ENCODE peak calls at places on chromosomes 16 and 17, in seven cellular contexts. I is glutamatergic neuron, E is AG10803, T is Calu3, W is WTC11, G is natural killer cell, O is stomach. R is an unnamed sample.

GRCh38 chr17:34251186-34251585 is 3.9 kb upstream of the CCL2 start:
- DNase-seq in I (no peak), E (no peak), T (no peak), W (no peak), G (no peak), O (no peak), R (no peak)

GRCh38 chr17:52159810-52160578 is 1.5 kb upstream of the CA10 start:
- DNase-seq in I (peak; percentile 47), E (no peak), T (no peak), W (no peak), G (no peak), O (no peak), R (no peak)

GRCh38 chr16:11034005-11034404 is 89.6 kb downstream of the CLEC16A start:
- DNase-seq in I (no peak), E (peak; percentile 94), T (no peak), W (no peak), G (no peak), O (no peak), R (no peak)

GRCh38 chr17:16962804-16963203 is 9.1 kb downstream of the TNFRSF13B start:
- DNase-seq in I (no peak), E (no peak), T (peak; percentile 13), W (no peak), G (no peak), O (no peak), R (no peak)

GRCh38 chr17:73644145-73645049 is at the start of gene SDK2:
- DNase-seq in I (peak; percentile 55), E (no peak), T (peak; percentile 12), W (no peak), G (no peak), O (peak; percentile 22), R (no peak)

GRCh38 chr16:75234856-75235696 is 16.3 kb downstream of the CTRB1 start:
- DNase-seq in I (no peak), E (no peak), T (no peak), W (peak; percentile 11), G (no peak), O (no peak), R (no peak)

GRCh38 chr16:61165797-61166196 is 870.4 kb downstream of the CDH8 start:
- DNase-seq in I (no peak), E (no peak), T (no peak), W (no peak), G (no peak), O (no peak), R (no peak)

GRCh38 chr17:18117974-18118632 is 9.5 kb downstream of the MYO15A start:
- DNase-seq in I (no peak), E (no peak), T (no peak), W (no peak), G (no peak), O (no peak), R (no peak)

GRCh38 chr17:79214459-79214858 is 139.8 kb downstream of the ENGASE start:
- DNase-seq in I (no peak), E (no peak), T (no peak), W (no peak), G (no peak), O (no peak), R (no peak)

GRCh38 chr16:8962393-8963009 is 1.2 kb downstream of the USP7 start:
- DNase-seq in I (no peak), E (no peak), T (peak; percentile 30), W (no peak), G (peak; percentile 51), O (peak; percentile 50), R (no peak)

GRCh38 chr16:24116989-24117388 is 139.1 kb upstream of the CACNG3 start:
- DNase-seq in I (no peak), E (no peak), T (no peak), W (no peak), G (no peak), O (no peak), R (no peak)

GRCh38 chr17:79207957-79208356 is 133.3 kb downstream of the ENGASE start:
- DNase-seq in I (no peak), E (no peak), T (no peak), W (no peak), G (no peak), O (no peak), R (no peak)

GRCh38 chr17:41496803-41497484 is 7.2 kb upstream of the KRT36 start:
- DNase-seq in I (peak; percentile 54), E (peak; percentile 86), T (peak; percentile 97), W (peak; percentile 81), G (no peak), O (peak; percentile 76), R (peak; percentile 94)
- TF ChIP-seq CTCF in I (peak; percentile 49), E (peak; percentile 84), T (peak; percentile 96), W (peak; percentile 46), G (no peak), O (no peak), R (peak; percentile 91)

GRCh38 chr17:31515226-31515759 is 123.8 kb downstream of the RAB11FIP4 start:
- DNase-seq in I (peak; percentile 64), E (no peak), T (no peak), W (no peak), G (no peak), O (no peak), R (no peak)

GRCh38 chr17:31518478-31518877 is 127.0 kb downstream of the RAB11FIP4 start:
- DNase-seq in I (no peak), E (no peak), T (no peak), W (no peak), G (no peak), O (no peak), R (no peak)

GRCh38 chr17:31513731-31514427 is 122.4 kb downstream of the RAB11FIP4 start:
- DNase-seq in I (peak; percentile 9), E (no peak), T (no peak), W (no peak), G (no peak), O (no peak), R (peak; percentile 43)

GRCh38 chr17:31521632-31522283 is 130.3 kb downstream of the RAB11FIP4 start:
- DNase-seq in I (peak; percentile 4), E (no peak), T (no peak), W (no peak), G (no peak), O (no peak), R (no peak)

DNA sequence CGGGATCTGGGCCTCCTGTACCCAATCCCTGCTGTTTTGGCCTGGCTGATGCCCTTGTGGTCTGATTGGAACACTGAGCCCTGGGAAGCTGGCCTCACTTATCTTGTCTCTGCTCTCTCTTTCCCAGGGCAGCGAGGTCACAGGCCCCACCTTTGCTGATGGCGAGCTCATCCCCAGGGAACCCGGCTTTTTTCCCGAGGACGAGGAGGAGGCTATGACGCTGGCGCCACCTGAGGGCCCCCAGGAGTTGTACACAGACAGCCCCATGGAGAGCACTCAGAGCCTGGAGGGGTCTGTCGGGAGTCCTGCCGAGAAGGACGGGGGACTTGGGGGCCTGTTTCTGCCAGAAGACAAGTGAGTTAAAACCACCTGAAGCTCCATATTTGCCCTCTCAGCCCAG is 126.0 kb downstream of the RAB11FIP4 start:
- DNase-seq in I (peak; percentile 74), E (no peak), T (peak; percentile 43), W (peak; percentile 68), G (no peak), O (no peak), R (no peak)
- TF ChIP-seq CTCF in I (no peak), E (peak; percentile 19), T (peak; percentile 32), W (peak; percentile 14), G (no peak), O (no peak), R (no peak)

GRCh38 chr17:2383628-2384167 is 17.2 kb downstream of the MNT start:
- DNase-seq in I (no peak), E (no peak), T (no peak), W (no peak), G (no peak), O (no peak), R (no peak)
- TF ChIP-seq CTCF in I (no peak), E (no peak), T (no peak), W (no peak), G (no peak), O (no peak), R (no peak)

GRCh38 chr16:85145188-85145587 is 32.9 kb upstream of the CIBAR2 start:
- DNase-seq in I (no peak), E (no peak), T (no peak), W (no peak), G (no peak), O (no peak), R (no peak)

GRCh38 chr16:85148959-85149358 is 36.7 kb upstream of the CIBAR2 start:
- DNase-seq in I (no peak), E (peak; percentile 70), T (no peak), W (no peak), G (no peak), O (no peak), R (no peak)

GRCh38 chr16:85145734-85146531 is 33.7 kb upstream of the CIBAR2 start:
- DNase-seq in I (no peak), E (no peak), T (no peak), W (no peak), G (no peak), O (no peak), R (no peak)

GRCh38 chr16:85146532-85146797 is 34.2 kb upstream of the CIBAR2 start:
- DNase-seq in I (no peak), E (no peak), T (no peak), W (no peak), G (no peak), O (no peak), R (no peak)

DNA sequence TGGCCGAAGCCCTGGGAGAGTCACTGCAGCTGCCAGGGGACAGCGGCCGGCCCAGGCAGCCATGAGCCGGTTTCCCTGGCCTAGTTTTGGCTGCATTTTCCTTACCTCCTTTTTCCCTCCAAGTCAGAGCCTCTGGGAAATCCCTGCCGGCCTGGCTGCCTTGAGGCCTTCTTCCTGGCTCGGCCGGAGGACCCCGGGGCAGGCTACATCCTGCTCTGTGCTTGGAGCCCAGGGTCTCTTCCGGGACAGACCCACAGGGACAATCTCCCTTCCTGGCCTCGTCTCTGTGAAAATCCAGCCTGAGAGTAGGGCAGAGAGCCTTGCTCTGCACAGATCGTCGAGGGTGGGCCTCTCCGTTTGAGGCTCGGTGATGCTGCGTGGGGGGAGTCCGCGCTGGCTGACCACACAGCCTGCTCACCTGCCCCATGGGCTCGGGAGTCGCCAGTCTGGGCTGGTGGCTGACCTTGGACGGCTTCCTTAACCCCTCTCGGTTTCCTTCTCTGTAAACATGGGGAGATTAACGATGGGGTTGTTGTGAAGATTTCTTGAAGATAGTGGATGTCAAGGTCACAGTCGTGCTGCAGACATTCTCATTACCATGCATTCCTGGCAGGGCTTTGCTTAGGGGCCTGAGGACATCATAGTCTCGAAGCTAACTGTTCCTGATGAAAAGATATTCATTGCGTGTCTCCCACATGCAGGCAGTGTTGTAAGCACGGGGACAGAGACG is 34.8 kb upstream of the CIBAR2 start:
- DNase-seq in I (no peak), E (no peak), T (no peak), W (no peak), G (no peak), O (no peak), R (no peak)
- TF ChIP-seq CTCF in I (no peak), E (no peak), T (no peak), W (no peak), G (no peak), O (no peak), R (no peak)

R was measured in CD14-positive monocyte.